ENCODE peak calls at places on chromosomes 1 and 21, in nine cellular contexts. One of them, this sample, is unnamed.

GRCh38 chr1:17874231-17874630 is 119.1 kb downstream of the ACTL8 start:
- DNase-seq in testis: no peak
- DNase-seq in Peyer's patch: no peak
- DNase-seq in gastrocnemius medialis: no peak
- DNase-seq in ovary: no peak
- DNase-seq in NB4: no peak
- DNase-seq in suprapubic skin: no peak
- DNase-seq in adrenal gland: no peak
- DNase-seq in A549: peak
- DNase-seq in this sample: no peak

GRCh38 chr1:60088620-60089155 is 15.1 kb upstream of the C1orf87 start:
- DNase-seq in A549: no peak
- DNase-seq in adrenal gland: no peak
- DNase-seq in NB4: no peak
- DNase-seq in gastrocnemius medialis: no peak
- DNase-seq in Peyer's patch: no peak
- DNase-seq in ovary: no peak
- DNase-seq in testis: no peak
- DNase-seq in suprapubic skin: no peak
- DNase-seq in this sample: no peak

GRCh38 chr1:150365945-150366344 is 2.0 kb downstream of the RPRD2 start:
- DNase-seq in ovary: no peak
- DNase-seq in NB4: peak
- DNase-seq in gastrocnemius medialis: no peak
- DNase-seq in A549: no peak
- DNase-seq in suprapubic skin: no peak
- DNase-seq in Peyer's patch: no peak
- DNase-seq in adrenal gland: no peak
- DNase-seq in testis: peak
- DNase-seq in this sample: peak

GRCh38 chr21:35585878-35586277 is 474.4 kb downstream of the SETD4 start:
- DNase-seq in Peyer's patch: no peak
- DNase-seq in gastrocnemius medialis: no peak
- DNase-seq in ovary: no peak
- DNase-seq in NB4: no peak
- DNase-seq in adrenal gland: no peak
- DNase-seq in suprapubic skin: no peak
- DNase-seq in testis: no peak
- DNase-seq in A549: no peak
- DNase-seq in this sample: no peak

GRCh38 chr1:119702384-119702783 is 9.3 kb upstream of the PHGDH start:
- DNase-seq in gastrocnemius medialis: no peak
- DNase-seq in suprapubic skin: no peak
- DNase-seq in adrenal gland: no peak
- DNase-seq in NB4: peak
- DNase-seq in ovary: no peak
- DNase-seq in A549: peak
- DNase-seq in testis: no peak
- DNase-seq in Peyer's patch: no peak
- DNase-seq in this sample: no peak

GRCh38 chr1:245698860-245699259 is 544.1 kb downstream of the KIF26B start:
- DNase-seq in testis: no peak
- DNase-seq in ovary: no peak
- DNase-seq in NB4: peak
- DNase-seq in adrenal gland: no peak
- DNase-seq in Peyer's patch: peak
- DNase-seq in A549: no peak
- DNase-seq in suprapubic skin: no peak
- DNase-seq in gastrocnemius medialis: no peak
- DNase-seq in this sample: no peak

GRCh38 chr1:96475882-96476281 is 245.7 kb upstream of the PTBP2 start:
- DNase-seq in ovary: no peak
- DNase-seq in testis: no peak
- DNase-seq in suprapubic skin: no peak
- DNase-seq in A549: no peak
- DNase-seq in NB4: no peak
- DNase-seq in adrenal gland: no peak
- DNase-seq in gastrocnemius medialis: no peak
- DNase-seq in Peyer's patch: no peak
- DNase-seq in this sample: no peak

GRCh38 chr1:240258910-240259309 is 167.2 kb downstream of the FMN2 start:
- DNase-seq in Peyer's patch: no peak
- DNase-seq in NB4: no peak
- DNase-seq in suprapubic skin: no peak
- DNase-seq in A549: no peak
- DNase-seq in gastrocnemius medialis: no peak
- DNase-seq in ovary: no peak
- DNase-seq in adrenal gland: no peak
- DNase-seq in testis: no peak
- DNase-seq in this sample: no peak

GRCh38 chr1:78036450-78036849 is 9.3 kb upstream of the GIPC2 start:
- DNase-seq in Peyer's patch: no peak
- DNase-seq in ovary: no peak
- DNase-seq in suprapubic skin: no peak
- DNase-seq in adrenal gland: no peak
- DNase-seq in NB4: no peak
- DNase-seq in testis: no peak
- DNase-seq in A549: no peak
- DNase-seq in gastrocnemius medialis: no peak
- DNase-seq in this sample: no peak

GRCh38 chr1:78035121-78035520 is 10.6 kb upstream of the GIPC2 start:
- DNase-seq in ovary: no peak
- DNase-seq in Peyer's patch: no peak
- DNase-seq in gastrocnemius medialis: no peak
- DNase-seq in suprapubic skin: no peak
- DNase-seq in adrenal gland: no peak
- DNase-seq in NB4: no peak
- DNase-seq in testis: no peak
- DNase-seq in A549: no peak
- DNase-seq in this sample: no peak

GRCh38 chr1:78040484-78041089 is 5.2 kb upstream of the GIPC2 start:
- DNase-seq in adrenal gland: no peak
- DNase-seq in A549: no peak
- DNase-seq in gastrocnemius medialis: no peak
- DNase-seq in suprapubic skin: no peak
- DNase-seq in ovary: no peak
- DNase-seq in NB4: no peak
- DNase-seq in Peyer's patch: no peak
- DNase-seq in testis: no peak
- DNase-seq in this sample: no peak

GRCh38 chr1:78038491-78038939 is 7.3 kb upstream of the GIPC2 start:
- DNase-seq in adrenal gland: no peak
- DNase-seq in NB4: no peak
- DNase-seq in Peyer's patch: no peak
- DNase-seq in testis: no peak
- DNase-seq in A549: peak
- DNase-seq in gastrocnemius medialis: no peak
- DNase-seq in suprapubic skin: no peak
- DNase-seq in ovary: no peak
- DNase-seq in this sample: no peak

DNA sequence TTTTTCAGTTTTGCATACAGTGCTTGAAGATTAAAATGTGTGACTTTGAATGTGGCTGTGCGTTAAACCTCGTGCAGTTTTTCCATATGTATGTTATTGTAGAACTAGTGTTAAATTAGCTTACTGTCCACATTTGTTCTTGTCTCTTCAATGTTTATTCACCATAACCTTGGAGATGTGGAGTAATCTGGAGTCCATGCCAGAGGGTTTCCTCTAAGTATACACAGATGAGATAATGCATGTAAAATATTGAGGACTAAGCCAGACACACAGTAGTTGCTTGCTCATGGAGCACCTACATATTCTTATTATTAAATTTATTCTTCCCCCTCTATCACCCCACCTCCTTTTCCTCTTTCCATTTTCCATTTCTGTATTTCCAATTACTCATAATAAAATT is 7.7 kb upstream of the GIPC2 start:
- DNase-seq in gastrocnemius medialis: no peak
- DNase-seq in ovary: no peak
- DNase-seq in NB4: no peak
- DNase-seq in A549: peak
- DNase-seq in testis: no peak
- DNase-seq in Peyer's patch: no peak
- DNase-seq in adrenal gland: no peak
- DNase-seq in suprapubic skin: no peak
- DNase-seq in this sample: no peak
- TF ChIP-seq POLR2A in gastrocnemius medialis: no peak
- TF ChIP-seq POLR2A in ovary: no peak
- TF ChIP-seq POLR2A in NB4: no peak
- TF ChIP-seq POLR2A in A549: no peak
- TF ChIP-seq POLR2A in testis: no peak
- TF ChIP-seq POLR2A in Peyer's patch: no peak
- TF ChIP-seq POLR2A in adrenal gland: no peak
- TF ChIP-seq POLR2A in suprapubic skin: no peak
- TF ChIP-seq POLR2A in this sample: no peak

GRCh38 chr1:153608742-153609584 is 4.0 kb downstream of the S100A16 start:
- DNase-seq in testis: peak
- DNase-seq in NB4: peak
- DNase-seq in ovary: peak
- DNase-seq in suprapubic skin: no peak
- DNase-seq in gastrocnemius medialis: peak
- DNase-seq in adrenal gland: peak
- DNase-seq in A549: peak
- DNase-seq in Peyer's patch: no peak
- DNase-seq in this sample: no peak
- TF ChIP-seq POLR2A in testis: no peak
- TF ChIP-seq POLR2A in NB4: no peak
- TF ChIP-seq POLR2A in ovary: no peak
- TF ChIP-seq POLR2A in suprapubic skin: no peak
- TF ChIP-seq POLR2A in gastrocnemius medialis: peak
- TF ChIP-seq POLR2A in adrenal gland: no peak
- TF ChIP-seq POLR2A in A549: peak
- TF ChIP-seq POLR2A in Peyer's patch: peak
- TF ChIP-seq POLR2A in this sample: no peak

GRCh38 chr1:228166170-228166936 is 749 bp downstream of the IBA57 start:
- DNase-seq in testis: peak
- DNase-seq in NB4: peak
- DNase-seq in A549: peak
- DNase-seq in Peyer's patch: peak
- DNase-seq in adrenal gland: peak
- DNase-seq in suprapubic skin: no peak
- DNase-seq in ovary: peak
- DNase-seq in gastrocnemius medialis: peak
- DNase-seq in this sample: peak

GRCh38 chr1:228163776-228164534 is 1.6 kb upstream of the IBA57 start:
- DNase-seq in A549: no peak
- DNase-seq in NB4: no peak
- DNase-seq in gastrocnemius medialis: no peak
- DNase-seq in testis: no peak
- DNase-seq in Peyer's patch: no peak
- DNase-seq in adrenal gland: no peak
- DNase-seq in ovary: peak
- DNase-seq in suprapubic skin: no peak
- DNase-seq in this sample: no peak

GRCh38 chr1:228164561-228165371 is 838 bp upstream of the IBA57 start:
- DNase-seq in adrenal gland: peak
- DNase-seq in gastrocnemius medialis: no peak
- DNase-seq in suprapubic skin: no peak
- DNase-seq in testis: no peak
- DNase-seq in NB4: peak
- DNase-seq in ovary: peak
- DNase-seq in A549: no peak
- DNase-seq in Peyer's patch: no peak
- DNase-seq in this sample: peak

GRCh38 chr1:228163004-228163753 is 2.4 kb upstream of the IBA57 start:
- DNase-seq in adrenal gland: peak
- DNase-seq in suprapubic skin: no peak
- DNase-seq in NB4: no peak
- DNase-seq in ovary: peak
- DNase-seq in Peyer's patch: no peak
- DNase-seq in A549: no peak
- DNase-seq in testis: no peak
- DNase-seq in gastrocnemius medialis: no peak
- DNase-seq in this sample: no peak

DNA sequence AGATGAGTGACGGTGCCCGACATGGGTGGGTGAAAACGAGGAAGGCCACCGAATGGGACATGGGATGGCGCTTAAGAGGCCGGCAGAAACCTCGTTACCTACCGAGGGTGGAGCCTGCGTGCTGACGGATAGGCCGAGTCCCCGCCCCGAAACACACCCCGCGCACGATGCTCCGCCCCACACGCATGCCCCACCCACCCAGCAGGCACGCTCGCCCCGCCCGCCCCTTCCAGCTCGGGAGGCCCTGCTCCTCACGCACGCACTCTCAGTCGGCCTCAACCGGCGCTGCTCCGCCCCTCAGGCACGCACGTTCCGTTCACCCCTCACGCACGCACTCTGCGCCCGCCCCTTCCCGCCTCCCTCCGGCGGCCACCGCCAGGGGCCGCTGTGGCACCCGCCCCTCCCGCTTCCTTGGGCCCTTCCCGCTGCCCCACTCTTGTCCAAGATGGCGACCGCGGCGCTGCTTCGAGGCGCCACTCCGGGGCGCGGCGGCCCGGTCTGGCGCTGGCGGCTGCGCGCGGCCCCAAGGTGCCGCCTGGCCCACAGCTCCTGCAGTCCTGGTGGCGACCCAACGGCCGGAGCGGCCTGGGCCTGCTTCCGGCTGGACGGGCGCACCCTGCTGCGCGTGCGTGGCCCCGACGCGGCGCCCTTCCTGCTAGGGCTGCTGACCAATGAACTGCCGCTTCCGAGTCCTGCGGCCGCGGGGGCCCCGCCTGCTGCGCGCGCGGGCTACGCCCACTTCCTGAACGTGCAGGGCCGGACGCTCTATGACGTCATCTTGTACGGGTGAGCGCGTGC is at the start of gene IBA57:
- DNase-seq in gastrocnemius medialis: peak
- DNase-seq in testis: peak
- DNase-seq in adrenal gland: peak
- DNase-seq in suprapubic skin: peak
- DNase-seq in NB4: peak
- DNase-seq in Peyer's patch: peak
- DNase-seq in A549: peak
- DNase-seq in ovary: peak
- DNase-seq in this sample: peak
- TF ChIP-seq POLR2A in gastrocnemius medialis: peak
- TF ChIP-seq POLR2A in testis: peak
- TF ChIP-seq POLR2A in adrenal gland: peak
- TF ChIP-seq POLR2A in suprapubic skin: peak
- TF ChIP-seq POLR2A in NB4: peak
- TF ChIP-seq POLR2A in Peyer's patch: peak
- TF ChIP-seq POLR2A in A549: peak
- TF ChIP-seq POLR2A in ovary: peak
- TF ChIP-seq POLR2A in this sample: peak

DNA sequence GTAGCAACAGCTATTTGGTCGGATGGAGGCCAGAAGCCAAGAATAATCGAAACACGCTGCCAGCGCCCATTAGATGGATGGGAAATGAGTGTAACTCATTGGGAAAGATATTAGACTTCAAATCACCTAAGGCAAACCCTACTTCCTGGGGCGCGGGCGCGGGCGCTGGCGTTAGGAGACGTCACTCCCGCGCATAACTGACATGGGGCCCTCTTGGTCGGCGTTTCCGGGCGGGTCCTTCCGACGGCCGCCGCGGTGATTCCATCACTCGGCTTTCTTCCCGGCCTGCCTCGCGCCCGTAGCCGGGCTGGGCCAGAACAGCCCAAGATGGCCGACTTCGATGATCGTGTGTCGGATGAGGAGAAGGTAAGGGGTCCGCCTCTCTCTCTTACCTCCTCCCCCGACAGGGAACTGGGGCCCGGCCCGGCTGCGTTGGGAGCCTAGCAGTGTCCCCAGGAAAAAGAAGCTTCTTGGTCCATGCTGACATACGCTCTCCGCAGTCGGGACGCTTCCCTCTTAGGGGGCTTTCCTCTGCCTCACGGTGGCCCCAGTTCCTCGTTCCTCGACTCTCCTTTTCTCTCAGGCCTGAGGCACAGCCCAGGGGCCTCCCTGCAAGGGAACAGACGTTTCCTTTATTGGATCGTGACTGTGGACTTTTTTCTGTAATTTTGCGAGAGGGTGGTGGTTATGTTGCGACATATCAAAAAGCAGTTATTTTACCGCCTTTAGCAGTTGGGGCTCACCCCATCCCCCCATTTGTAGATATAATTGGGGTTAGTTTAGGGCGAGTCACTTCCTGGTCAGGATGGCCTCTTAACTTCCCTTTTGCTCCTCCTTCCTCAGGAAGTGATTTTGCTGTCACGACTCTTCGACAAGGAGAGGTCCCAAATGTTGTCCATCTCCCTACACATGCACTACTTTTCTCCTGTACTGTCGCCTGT is at the start of gene CAPZA1:
- DNase-seq in ovary: peak
- DNase-seq in adrenal gland: peak
- DNase-seq in A549: peak
- DNase-seq in Peyer's patch: peak
- DNase-seq in testis: peak
- DNase-seq in gastrocnemius medialis: peak
- DNase-seq in NB4: peak
- DNase-seq in suprapubic skin: peak
- DNase-seq in this sample: peak
- TF ChIP-seq POLR2A in ovary: peak
- TF ChIP-seq POLR2A in adrenal gland: peak
- TF ChIP-seq POLR2A in A549: peak
- TF ChIP-seq POLR2A in Peyer's patch: peak
- TF ChIP-seq POLR2A in testis: no peak
- TF ChIP-seq POLR2A in gastrocnemius medialis: peak
- TF ChIP-seq POLR2A in NB4: peak
- TF ChIP-seq POLR2A in suprapubic skin: peak
- TF ChIP-seq POLR2A in this sample: peak

This sample was measured in erythroblast.